ENCODE peak calls at places on chromosomes 3 and 15, in nine cellular contexts. R, V, F, U, E, J, Z, P and A are unnamed samples.

GRCh38 chr3:71504250-71505036 is 79.1 kb downstream of the FOXP1 start:
- DNase-seq in R (peak), V (no peak), F (no peak), U (peak), E (no peak), J (no peak), Z (no peak), P (no peak), A (no peak)

GRCh38 chr3:48472923-48473616 is 26.5 kb downstream of the ATRIP start:
- DNase-seq in R (peak), V (peak), F (peak), U (peak), E (peak), J (peak), Z (peak), P (peak), A (peak)

GRCh38 chr15:82951472-82952155 is 906 bp downstream of the HOMER2 start:
- DNase-seq in R (no peak), V (no peak), F (no peak), U (peak), E (no peak), J (peak), Z (no peak), P (no peak), A (no peak)

GRCh38 chr3:129224984-129225393 is 24.4 kb upstream of the COPG1 start:
- DNase-seq in R (no peak), V (peak), F (peak), U (peak), E (peak), J (peak), Z (peak), P (no peak), A (no peak)

GRCh38 chr15:40285151-40285898 is 2.5 kb upstream of the ANKRD63 start:
- DNase-seq in R (no peak), V (no peak), F (no peak), U (no peak), E (no peak), J (no peak), Z (no peak), P (no peak), A (no peak)

GRCh38 chr15:35470441-35470840 is 75.5 kb downstream of the DPH6 start:
- DNase-seq in R (no peak), V (no peak), F (no peak), U (no peak), E (no peak), J (no peak), Z (no peak), P (no peak), A (no peak)

GRCh38 chr3:150158974-150159625 is 188.4 kb upstream of the PFN2 start:
- DNase-seq in R (no peak), V (no peak), F (no peak), U (no peak), E (no peak), J (no peak), Z (no peak), P (no peak), A (no peak)

GRCh38 chr15:25618161-25618560 is 179.3 kb upstream of the UBE3A start:
- DNase-seq in R (no peak), V (no peak), F (no peak), U (no peak), E (no peak), J (no peak), Z (no peak), P (no peak), A (no peak)

GRCh38 chr3:143135150-143135549 is 15.6 kb downstream of the CHST2 start:
- DNase-seq in R (no peak), V (peak), F (no peak), U (peak), E (no peak), J (peak), Z (peak), P (no peak), A (no peak)

GRCh38 chr3:12280333-12280732 is 8.5 kb upstream of the PPARG start:
- DNase-seq in R (no peak), V (no peak), F (no peak), U (no peak), E (no peak), J (no peak), Z (no peak), P (no peak), A (no peak)